ENCODE peak calls at places on chromosomes 4 and X, in eight cellular contexts. R, G, W, F, V, E, N and X are unnamed samples.

GRCh38 chr4:146957252-146957651 is 11.6 kb upstream of the TTC29 start:
- DNase-seq in W (peak), V (no peak), E (no peak), N (no peak), R (no peak), F (no peak), G (no peak), X (no peak)

GRCh38 chrX:122115604-122116003 is 1068.2 kb downstream of the GLUD2 start:
- DNase-seq in W (no peak), F (no peak), G (no peak), V (no peak), R (no peak), E (no peak), N (no peak), X (no peak)

GRCh38 chr4:83240379-83240875 is 44.2 kb downstream of the COQ2 start:
- DNase-seq in V (no peak), E (no peak), F (no peak), G (no peak), W (no peak), N (no peak), R (no peak), X (no peak)

GRCh38 chr4:160020804-160021203 is 917.9 kb downstream of the RAPGEF2 start:
- DNase-seq in N (no peak), E (no peak), F (no peak), R (no peak), W (no peak), V (no peak), G (no peak), X (no peak)

GRCh38 chrX:37926700-37927099 is 79.3 kb upstream of the DYNLT3 start:
- DNase-seq in W (peak), E (no peak), R (no peak), V (no peak), G (no peak), F (peak), N (peak), X (no peak)

GRCh38 chrX:117713411-117713810 is 403.2 kb downstream of the KLHL13 start:
- DNase-seq in R (no peak), E (no peak), F (no peak), N (no peak), G (no peak), W (no peak), V (no peak), X (no peak)

GRCh38 chr4:78325244-78326187 is 226.1 kb upstream of the ANXA3 start:
- DNase-seq in R (no peak), F (no peak), E (no peak), N (no peak), V (no peak), W (no peak), G (no peak), X (no peak)

GRCh38 chr4:159414305-159414704 is 311.4 kb downstream of the RAPGEF2 start:
- DNase-seq in W (no peak), E (no peak), F (no peak), N (no peak), R (no peak), V (no peak), G (no peak), X (no peak)

GRCh38 chr4:15149842-15150592 is 147.7 kb downstream of the CPEB2 start:
- DNase-seq in R (no peak), V (no peak), G (no peak), F (peak), W (peak), N (peak), E (peak), X (peak)